ENCODE peak calls at places on chromosomes 5 and 9, in nine cellular contexts. N is adrenal gland, S is BE2C, D is heart left ventricle, B is keratinocyte, W is tibial nerve, G is OCI-LY7, Y is transverse colon, H is NB4. L is an unnamed sample.

GRCh38 chr9:13606576-13606975 is 327.1 kb upstream of the MPDZ start:
- DNase-seq in Y (no peak), N (no peak), D (no peak), S (no peak), H (no peak), W (no peak), B (no peak), G (no peak), L (no peak)

GRCh38 chr5:55899344-55899743 is 48.2 kb downstream of the IL31RA start:
- DNase-seq in D (no peak), W (no peak), B (no peak), S (no peak), H (no peak), N (no peak), G (no peak), Y (no peak), L (no peak)

GRCh38 chr5:179623906-179624741 is 653 bp upstream of the HNRNPH1 start:
- DNase-seq in W (no peak), B (no peak), S (no peak), N (peak; percentile 52), H (peak; percentile 92), G (peak; percentile 57), D (peak; percentile 55), Y (peak; percentile 36), L (no peak)

GRCh38 chr5:94461131-94461530 is 157.3 kb downstream of the KIAA0825 start:
- DNase-seq in S (no peak), N (no peak), D (no peak), B (no peak), Y (no peak), H (no peak), G (no peak), W (no peak), L (no peak)

GRCh38 chr9:87864915-87865314 is 17.8 kb upstream of the SPATA31E1 start:
- DNase-seq in N (no peak), W (no peak), Y (no peak), B (no peak), H (no peak), S (no peak), D (no peak), G (no peak), L (no peak)

GRCh38 chr9:137955224-137955570 is 77.6 kb downstream of the CACNA1B start:
- DNase-seq in Y (no peak), B (no peak), D (no peak), H (no peak), W (no peak), G (no peak), S (no peak), N (no peak), L (peak; percentile 53)

GRCh38 chr9:136057236-136058151 is 37.6 kb downstream of the NACC2 start:
- DNase-seq in G (no peak), S (no peak), H (no peak), Y (no peak), N (no peak), W (no peak), D (no peak), B (no peak), L (no peak)

GRCh38 chr5:82365744-82366228 is 87.6 kb upstream of the RPS23 start:
- DNase-seq in D (no peak), Y (no peak), B (peak; percentile 66), N (no peak), H (no peak), S (no peak), G (no peak), W (no peak), L (no peak)

GRCh38 chr5:55176176-55176818 is 3.3 kb upstream of the CDC20B start:
- DNase-seq in Y (peak; percentile 83), N (no peak), H (peak; percentile 82), D (peak; percentile 28), S (peak; percentile 69), B (no peak), W (no peak), G (peak; percentile 24), L (no peak)

GRCh38 chr9:78133751-78134150 is 102.1 kb upstream of the CEP78 start:
- DNase-seq in D (no peak), B (no peak), S (no peak), Y (no peak), H (no peak), G (no peak), W (no peak), N (no peak), L (no peak)

GRCh38 chr5:37604290-37604689 is 225.2 kb downstream of the WDR70 start:
- DNase-seq in D (no peak), W (no peak), N (no peak), H (no peak), S (no peak), Y (no peak), B (no peak), G (no peak), L (no peak)

GRCh38 chr9:125829743-125830142 is 82.6 kb downstream of the PBX3 start:
- DNase-seq in H (peak; percentile 22), N (peak; percentile 39), S (peak; percentile 58), D (no peak), B (no peak), Y (no peak), G (no peak), W (no peak), L (no peak)

GRCh38 chr9:107684224-107684623 is 194.7 kb upstream of the KLF4 start:
- DNase-seq in G (no peak), S (no peak), W (no peak), B (no peak), D (no peak), H (peak; percentile 50), N (no peak), Y (no peak), L (no peak)

GRCh38 chr5:93359296-93359957 is 221.6 kb downstream of the NR2F1-AS1 start:
- DNase-seq in W (no peak), N (peak; percentile 17), S (no peak), Y (no peak), B (no peak), H (no peak), G (no peak), D (no peak), L (no peak)

GRCh38 chr5:7616897-7617296 is 221.0 kb downstream of the ADCY2 start:
- DNase-seq in D (no peak), N (no peak), B (no peak), S (no peak), G (no peak), W (no peak), Y (no peak), H (no peak), L (no peak)

GRCh38 chr9:20014168-20014567 is 225.3 kb upstream of the SLC24A2 start:
- DNase-seq in D (no peak), B (no peak), N (no peak), W (no peak), G (no peak), H (no peak), Y (no peak), S (no peak), L (no peak)

GRCh38 chr9:20015427-20015931 is 226.6 kb upstream of the SLC24A2 start:
- DNase-seq in B (no peak), G (peak; percentile 59), N (no peak), S (no peak), D (no peak), H (no peak), Y (no peak), W (no peak), L (no peak)

GRCh38 chr9:20012232-20012631 is 223.4 kb upstream of the SLC24A2 start:
- DNase-seq in N (no peak), Y (no peak), S (no peak), H (no peak), G (no peak), B (no peak), W (no peak), D (no peak), L (no peak)

GRCh38 chr9:20022410-20022809 is 233.6 kb upstream of the SLC24A2 start:
- DNase-seq in N (no peak), B (no peak), D (no peak), S (no peak), G (no peak), Y (no peak), H (no peak), W (no peak), L (no peak)

GRCh38 chr9:20016611-20017010 is 227.8 kb upstream of the SLC24A2 start:
- DNase-seq in N (no peak), H (no peak), G (no peak), S (no peak), D (no peak), Y (no peak), W (no peak), B (no peak), L (no peak)
- TF ChIP-seq CTCF in N (no peak), H (no peak), G (no peak), S (no peak), D (no peak), Y (no peak), W (no peak), B (no peak), L (no peak)

DNA sequence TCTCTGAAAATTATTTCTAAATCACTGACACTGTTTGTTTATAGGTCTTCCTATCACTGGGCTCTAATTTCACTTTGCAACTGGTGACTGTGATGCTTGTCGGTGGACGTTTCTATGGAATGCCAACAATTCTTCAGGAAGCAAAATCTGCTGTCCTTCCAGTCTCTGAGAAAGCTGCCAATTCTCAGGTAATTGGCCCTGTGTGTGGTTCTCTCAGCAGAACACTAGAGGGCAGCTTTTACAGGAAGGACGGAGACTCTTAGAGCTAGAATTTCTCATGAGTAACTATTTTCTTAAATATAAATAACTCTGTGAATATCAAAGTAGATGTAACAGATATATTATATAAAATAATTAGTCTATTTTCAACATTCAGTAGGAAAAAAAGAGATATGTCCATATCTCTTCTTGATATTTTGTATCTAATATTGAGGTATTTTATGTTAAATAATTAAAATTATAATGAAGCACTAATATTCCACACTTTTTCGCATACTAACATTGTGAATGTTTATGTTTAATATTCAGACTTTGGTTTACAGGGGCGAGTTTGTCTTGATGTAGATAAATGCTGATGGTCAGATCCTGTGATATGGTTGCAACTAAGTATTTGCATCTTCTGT is 244.2 kb downstream of the ADGRV1 start:
- DNase-seq in W (no peak), G (peak; percentile 25), N (peak; percentile 29), H (peak; percentile 34), D (no peak), Y (peak; percentile 21), S (peak; percentile 23), B (no peak), L (no peak)
- TF ChIP-seq CTCF in W (no peak), G (peak; percentile 82), N (peak; percentile 77), H (peak; percentile 76), D (peak; percentile 44), Y (peak; percentile 58), S (peak; percentile 91), B (peak; percentile 75), L (peak; percentile 86)

DNA sequence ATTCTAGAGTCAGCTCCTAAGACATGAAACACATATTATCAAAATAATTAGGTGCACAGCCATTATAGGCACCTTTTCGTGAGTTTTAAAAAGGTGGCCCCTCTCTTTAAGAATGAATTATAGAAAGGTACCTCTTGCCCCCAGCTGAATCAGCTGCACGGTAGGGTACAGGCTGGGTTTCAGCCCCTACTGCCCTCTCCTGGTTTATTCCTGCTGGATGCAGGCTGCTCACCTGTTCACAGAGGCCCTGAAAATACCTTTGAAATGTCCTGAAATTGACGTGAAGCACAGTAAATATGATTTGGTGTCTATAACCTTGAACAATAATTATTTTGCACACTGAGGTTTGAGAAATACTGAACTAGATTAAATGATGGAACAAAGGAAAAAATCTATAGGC is 504.8 kb upstream of the SGCD start:
- DNase-seq in Y (no peak), G (no peak), N (no peak), H (no peak), B (no peak), W (no peak), S (no peak), D (no peak), L (no peak)
- TF ChIP-seq CTCF in Y (no peak), G (peak; percentile 27), N (no peak), H (no peak), B (no peak), W (no peak), S (no peak), D (no peak), L (no peak)

GRCh38 chr5:133227082-133227481 is 175.3 kb downstream of the HSPA4 start:
- DNase-seq in D (no peak), N (no peak), G (no peak), W (no peak), B (no peak), H (no peak), Y (no peak), S (no peak), L (no peak)
- TF ChIP-seq CTCF in D (no peak), N (no peak), G (no peak), W (no peak), B (peak; percentile 12), H (no peak), Y (no peak), S (no peak), L (no peak)